ENCODE peak calls at places on chromosomes 12 and 14, in six cellular contexts. L, F, A, N, G and E are unnamed samples.

GRCh38 chr14:74302160-74302628 is 540 bp downstream of the ABCD4 start:
- DNase-seq in L (peak; percentile 43), F (no peak), A (no peak), N (no peak), G (no peak), E (no peak)

GRCh38 chr14:99838555-99839193 is 45.5 kb downstream of the EML1 start:
- DNase-seq in L (peak; percentile 36), F (no peak), A (peak; percentile 67), N (no peak), G (no peak), E (peak; percentile 83)

GRCh38 chr12:46941981-46942380 is 116.2 kb upstream of the SLC38A4 start:
- DNase-seq in L (no peak), F (no peak), A (no peak), N (no peak), G (no peak), E (no peak)

GRCh38 chr12:1665366-1665765 is 25.5 kb upstream of the ADIPOR2 start:
- DNase-seq in L (no peak), F (no peak), A (no peak), N (no peak), G (no peak), E (no peak)

GRCh38 chr12:47844264-47845020 is 24.7 kb upstream of the HDAC7 start:
- DNase-seq in L (no peak), F (no peak), A (no peak), N (no peak), G (peak; percentile 25), E (peak; percentile 85)

GRCh38 chr14:67413806-67414769 is 2.1 kb upstream of the PLEK2 start:
- DNase-seq in L (peak; percentile 95), F (no peak), A (no peak), N (no peak), G (peak; percentile 30), E (no peak)

GRCh38 chr14:75597149-75597548 is 18.7 kb downstream of the FLVCR2 start:
- DNase-seq in L (no peak), F (no peak), A (no peak), N (no peak), G (no peak), E (no peak)

GRCh38 chr14:62143235-62143634 is 381.0 kb downstream of the SNAPC1 start:
- DNase-seq in L (no peak), F (no peak), A (no peak), N (no peak), G (no peak), E (no peak)

GRCh38 chr12:60148831-60149230 is 553.0 kb downstream of the SLC16A7 start:
- DNase-seq in L (peak; percentile 92), F (no peak), A (no peak), N (no peak), G (no peak), E (no peak)

GRCh38 chr12:114649585-114649984 is 34.4 kb downstream of the TBX3 start:
- DNase-seq in L (no peak), F (no peak), A (no peak), N (no peak), G (no peak), E (no peak)

DNA sequence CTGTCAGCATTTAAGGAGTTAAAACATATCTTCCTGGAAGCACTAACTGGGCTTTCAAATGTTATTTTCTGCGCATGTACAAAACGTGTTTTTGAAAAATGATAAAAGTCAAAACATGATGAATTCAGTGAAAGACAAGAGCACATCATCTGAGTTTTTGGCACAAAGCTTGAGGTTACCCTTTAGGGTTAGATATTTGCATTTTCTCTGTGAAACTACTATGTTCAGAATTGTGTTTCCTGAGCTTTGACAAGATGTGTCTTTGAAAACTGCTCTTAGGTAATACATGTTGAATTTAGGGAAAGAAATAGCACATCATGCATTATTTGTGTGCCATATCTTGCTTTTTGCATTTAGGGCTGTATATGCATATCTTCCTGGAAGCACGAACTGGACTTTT is 79.0 kb downstream of the ASCL4 start:
- DNase-seq in L (no peak), F (no peak), A (no peak), N (no peak), G (no peak), E (no peak)
- H3K27ac ChIP-seq in L (no peak overlapping the region), F (no peak overlapping the region), A (no peak overlapping the region), N (no peak overlapping the region), G (no peak overlapping the region), E (no peak overlapping the region)

DNA sequence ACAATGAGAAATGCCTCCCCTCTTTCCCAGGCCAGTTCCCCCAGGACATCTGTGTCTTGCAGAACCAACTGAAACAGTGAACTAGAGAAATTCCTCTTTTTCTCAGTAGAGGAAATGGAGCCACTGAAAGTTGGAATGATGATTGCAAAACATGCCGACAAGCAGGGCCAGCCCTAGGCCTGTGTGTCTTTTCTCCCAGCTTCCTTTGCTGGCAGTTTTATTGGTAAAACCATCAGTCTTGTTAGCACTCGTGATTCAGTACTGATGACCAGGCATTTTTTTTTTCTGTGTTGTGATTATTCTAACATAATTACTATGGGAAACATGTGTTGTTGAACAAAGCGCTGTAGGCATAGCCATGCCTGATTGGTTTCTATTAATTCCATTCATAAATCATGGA is 620.6 kb downstream of the AACS start:
- DNase-seq in L (no peak), F (no peak), A (no peak), N (no peak), G (no peak), E (no peak)
- H3K4me3 ChIP-seq in L (no peak overlapping the region), F (no peak overlapping the region), A (no peak overlapping the region), N (no peak overlapping the region), G (no peak overlapping the region), E (no peak overlapping the region)

DNA sequence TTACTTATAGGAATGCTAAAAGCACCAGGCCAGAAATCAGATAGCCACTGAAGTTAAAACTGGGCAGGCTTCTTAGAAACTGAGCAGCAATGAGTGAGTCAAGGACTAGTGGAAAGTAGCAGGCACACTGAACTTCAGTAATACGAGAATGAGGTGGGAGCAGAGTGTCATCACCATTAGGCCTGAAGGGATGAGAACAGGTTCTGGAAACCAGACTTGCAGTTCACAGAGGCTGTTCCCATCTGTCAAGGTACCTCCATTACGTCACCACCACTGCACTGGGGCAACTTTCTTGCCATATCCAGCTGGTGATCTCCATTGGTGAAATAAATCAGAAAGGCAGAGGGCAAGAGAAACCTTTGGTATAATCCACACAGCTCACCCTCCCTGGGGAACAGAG is 15.6 kb downstream of the ZNF10 start:
- DNase-seq in L (no peak), F (no peak), A (no peak), N (no peak), G (no peak), E (no peak)
- H3K36me3 ChIP-seq in L (peaks cover 72% of the 10 kb centered on the region), F (peaks cover 28% of the 10 kb centered on the region), A (peaks cover 4% of the 10 kb centered on the region), N (peaks cover 67% of the 10 kb centered on the region), G (peaks cover 34% of the 10 kb centered on the region), E (peaks cover 30% of the 10 kb centered on the region)

GRCh38 chr14:80638620-80639215 is 302.8 kb downstream of the CEP128 start:
- DNase-seq in L (peak; percentile 96), F (no peak), A (no peak), N (no peak), G (no peak), E (no peak)

GRCh38 chr14:80636071-80636470 is 305.5 kb downstream of the CEP128 start:
- DNase-seq in L (peak; percentile 50), F (no peak), A (no peak), N (no peak), G (no peak), E (no peak)

GRCh38 chr14:80634106-80634758 is 307.3 kb downstream of the CEP128 start:
- DNase-seq in L (peak; percentile 79), F (no peak), A (no peak), N (no peak), G (no peak), E (no peak)

DNA sequence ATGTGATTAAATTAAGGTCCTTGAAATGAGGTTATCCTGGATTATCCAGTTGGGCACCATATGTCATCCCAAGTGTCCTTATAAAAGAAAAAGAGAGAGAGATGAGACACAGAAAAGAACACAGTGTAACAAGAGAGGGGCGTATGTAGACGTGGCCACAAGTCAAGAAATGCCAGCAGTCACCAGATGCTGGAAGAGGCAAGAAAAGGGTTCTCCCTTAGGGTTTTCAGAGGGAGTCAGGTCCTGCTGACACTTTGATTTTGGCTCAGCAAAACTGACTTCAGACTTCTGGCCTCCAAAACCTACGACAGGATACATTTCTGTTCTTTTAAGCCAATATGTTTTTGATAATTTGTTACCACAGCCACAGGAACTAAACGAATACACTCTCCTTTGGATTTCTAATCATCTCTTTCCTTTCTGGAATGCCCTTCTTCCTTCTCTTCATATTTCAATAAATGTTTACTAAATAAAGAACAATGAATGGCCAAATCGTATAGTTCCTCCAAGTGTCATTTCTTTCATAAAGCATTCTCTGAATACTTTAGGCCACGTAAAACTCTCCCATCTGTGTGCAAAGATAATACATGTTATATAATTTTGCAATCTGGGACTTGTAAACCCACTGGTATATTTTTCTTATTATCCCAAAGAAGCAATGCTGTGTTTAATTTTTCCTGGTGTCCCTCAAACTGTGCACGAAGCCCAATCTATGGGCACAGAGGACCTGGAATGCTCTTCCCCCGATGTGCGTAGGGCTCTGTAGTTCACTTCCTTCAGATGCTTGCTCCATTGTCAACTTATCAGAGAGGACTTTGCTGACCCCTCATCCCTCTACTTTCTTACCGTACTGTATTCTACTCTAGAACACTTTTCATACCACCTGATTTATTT is 303.6 kb downstream of the CEP128 start:
- DNase-seq in L (peak; percentile 38), F (no peak), A (no peak), N (no peak), G (no peak), E (no peak)
- H3K27ac ChIP-seq in L (peak overlapping the region; percentile 87), F (no peak overlapping the region), A (no peak overlapping the region), N (no peak overlapping the region), G (no peak overlapping the region), E (no peak overlapping the region)